ENCODE peak calls at places on chromosomes 5 and 9, in four cellular contexts. C is kidney, Q is hepatocyte, R is NCI-H1092 treated with DMSO at 0.1 percent for 48 hours. Y is an unnamed sample.

GRCh38 chr9:33329117-33329563 is 38.8 kb downstream of the NFX1 start:
- DNase-seq in R (no peak), C (no peak), Q (peak), Y (peak)

GRCh38 chr5:169512385-169512784 is 71.2 kb upstream of the SPDL1 start:
- DNase-seq in Q (no peak), C (no peak), R (no peak), Y (no peak)

GRCh38 chr9:104927216-104927911 is 591 bp downstream of the ABCA1 start:
- DNase-seq in Q (peak), C (peak), R (peak), Y (peak)

GRCh38 chr5:87361536-87362213 is 51.1 kb downstream of the CCNH start:
- DNase-seq in R (no peak), C (no peak), Q (no peak), Y (no peak)

GRCh38 chr9:111598730-111599091 is 736 bp downstream of the PTGR1 start:
- DNase-seq in R (peak), C (no peak), Q (peak), Y (no peak)

GRCh38 chr5:59007460-59008063 is 424.7 kb downstream of the RAB3C start:
- DNase-seq in Q (no peak), R (peak), C (no peak), Y (no peak)

GRCh38 chr5:55593115-55593472 is 58.3 kb upstream of the PLPP1 start:
- DNase-seq in R (no peak), C (no peak), Q (no peak), Y (no peak)

GRCh38 chr5:68258531-68258930 is 43.0 kb downstream of the PIK3R1 start:
- DNase-seq in C (no peak), R (no peak), Q (no peak), Y (no peak)

GRCh38 chr9:8858250-8859161 is 1058.9 kb upstream of the DMAC1 start:
- DNase-seq in C (peak), Q (peak), R (no peak), Y (no peak)

GRCh38 chr5:149940077-149940574 is 4.5 kb downstream of the PDE6A start:
- DNase-seq in C (no peak), Q (peak), R (no peak), Y (no peak)

Y was measured in A549.